ENCODE peak calls at places on chromosomes 6 and 20, in eight cellular contexts. One of them, this sample, is unnamed.

GRCh38 chr6:142874676-142875075 is 70.3 kb downstream of the HIVEP2 start:
- DNase-seq in dermis microvascular lymphatic vessel endothelial cell: no peak
- DNase-seq in NT2/D1: no peak
- DNase-seq in iris pigment epithelial cell: no peak
- DNase-seq in activated T-cell treated with anti-CD3 and anti-CD28 coated beads for 48 hours: no peak
- DNase-seq in tibial nerve: no peak
- DNase-seq in DMS153: no peak
- DNase-seq in AG09309: no peak
- DNase-seq in this sample: no peak

GRCh38 chr6:121920616-121921015 is 478.8 kb upstream of the HSF2 start:
- DNase-seq in NT2/D1: no peak
- DNase-seq in AG09309: no peak
- DNase-seq in dermis microvascular lymphatic vessel endothelial cell: no peak
- DNase-seq in DMS153: no peak
- DNase-seq in tibial nerve: no peak
- DNase-seq in activated T-cell treated with anti-CD3 and anti-CD28 coated beads for 48 hours: no peak
- DNase-seq in iris pigment epithelial cell: no peak
- DNase-seq in this sample: no peak

GRCh38 chr6:35230950-35231349 is 17.2 kb downstream of the SCUBE3 start:
- DNase-seq in NT2/D1: no peak
- DNase-seq in activated T-cell treated with anti-CD3 and anti-CD28 coated beads for 48 hours: no peak
- DNase-seq in DMS153: no peak
- DNase-seq in dermis microvascular lymphatic vessel endothelial cell: no peak
- DNase-seq in AG09309: no peak
- DNase-seq in tibial nerve: no peak
- DNase-seq in iris pigment epithelial cell: no peak
- DNase-seq in this sample: no peak

GRCh38 chr6:131989036-131989435 is 37.9 kb upstream of the CCN2 start:
- DNase-seq in DMS153: no peak
- DNase-seq in NT2/D1: no peak
- DNase-seq in iris pigment epithelial cell: no peak
- DNase-seq in dermis microvascular lymphatic vessel endothelial cell: no peak
- DNase-seq in tibial nerve: no peak
- DNase-seq in AG09309: no peak
- DNase-seq in activated T-cell treated with anti-CD3 and anti-CD28 coated beads for 48 hours: no peak
- DNase-seq in this sample: no peak

GRCh38 chr20:17624070-17624469 is 54.2 kb downstream of the DSTN start:
- DNase-seq in activated T-cell treated with anti-CD3 and anti-CD28 coated beads for 48 hours: no peak
- DNase-seq in iris pigment epithelial cell: no peak
- DNase-seq in tibial nerve: no peak
- DNase-seq in DMS153: no peak
- DNase-seq in dermis microvascular lymphatic vessel endothelial cell: no peak
- DNase-seq in AG09309: no peak
- DNase-seq in NT2/D1: no peak
- DNase-seq in this sample: no peak

GRCh38 chr20:38143238-38143645 is 21.8 kb downstream of the TGM2 start:
- DNase-seq in dermis microvascular lymphatic vessel endothelial cell: no peak
- DNase-seq in tibial nerve: no peak
- DNase-seq in DMS153: peak
- DNase-seq in AG09309: no peak
- DNase-seq in activated T-cell treated with anti-CD3 and anti-CD28 coated beads for 48 hours: no peak
- DNase-seq in NT2/D1: no peak
- DNase-seq in iris pigment epithelial cell: no peak
- DNase-seq in this sample: no peak

GRCh38 chr20:6053776-6054688 is at the start of gene LRRN4:
- DNase-seq in NT2/D1: peak
- DNase-seq in AG09309: no peak
- DNase-seq in iris pigment epithelial cell: no peak
- DNase-seq in tibial nerve: no peak
- DNase-seq in activated T-cell treated with anti-CD3 and anti-CD28 coated beads for 48 hours: no peak
- DNase-seq in dermis microvascular lymphatic vessel endothelial cell: no peak
- DNase-seq in DMS153: peak
- DNase-seq in this sample: no peak

GRCh38 chr20:32973077-32973717 is 31.0 kb downstream of the SUN5 start:
- DNase-seq in iris pigment epithelial cell: no peak
- DNase-seq in activated T-cell treated with anti-CD3 and anti-CD28 coated beads for 48 hours: no peak
- DNase-seq in AG09309: no peak
- DNase-seq in NT2/D1: no peak
- DNase-seq in DMS153: no peak
- DNase-seq in dermis microvascular lymphatic vessel endothelial cell: no peak
- DNase-seq in tibial nerve: no peak
- DNase-seq in this sample: no peak

GRCh38 chr6:163098827-163099469 is 315.6 kb upstream of the QKI start:
- DNase-seq in activated T-cell treated with anti-CD3 and anti-CD28 coated beads for 48 hours: no peak
- DNase-seq in dermis microvascular lymphatic vessel endothelial cell: no peak
- DNase-seq in NT2/D1: no peak
- DNase-seq in DMS153: no peak
- DNase-seq in iris pigment epithelial cell: no peak
- DNase-seq in tibial nerve: no peak
- DNase-seq in AG09309: no peak
- DNase-seq in this sample: no peak

GRCh38 chr6:32852844-32853540 is 512 bp downstream of the TAP1 start:
- DNase-seq in NT2/D1: no peak
- DNase-seq in dermis microvascular lymphatic vessel endothelial cell: no peak
- DNase-seq in AG09309: no peak
- DNase-seq in DMS153: no peak
- DNase-seq in iris pigment epithelial cell: peak
- DNase-seq in activated T-cell treated with anti-CD3 and anti-CD28 coated beads for 48 hours: no peak
- DNase-seq in tibial nerve: peak
- DNase-seq in this sample: no peak

GRCh38 chr20:20806121-20806820 is 93.8 kb upstream of the RALGAPA2 start:
- DNase-seq in tibial nerve: no peak
- DNase-seq in DMS153: no peak
- DNase-seq in AG09309: no peak
- DNase-seq in dermis microvascular lymphatic vessel endothelial cell: no peak
- DNase-seq in iris pigment epithelial cell: no peak
- DNase-seq in NT2/D1: no peak
- DNase-seq in activated T-cell treated with anti-CD3 and anti-CD28 coated beads for 48 hours: no peak
- DNase-seq in this sample: no peak

GRCh38 chr6:134003542-134003951 is 48.9 kb downstream of the SLC2A12 start:
- DNase-seq in dermis microvascular lymphatic vessel endothelial cell: peak
- DNase-seq in NT2/D1: no peak
- DNase-seq in iris pigment epithelial cell: no peak
- DNase-seq in activated T-cell treated with anti-CD3 and anti-CD28 coated beads for 48 hours: no peak
- DNase-seq in DMS153: peak
- DNase-seq in tibial nerve: no peak
- DNase-seq in AG09309: no peak
- DNase-seq in this sample: no peak

GRCh38 chr6:89655122-89655521 is 16.6 kb upstream of the LYRM2 start:
- DNase-seq in tibial nerve: no peak
- DNase-seq in NT2/D1: no peak
- DNase-seq in iris pigment epithelial cell: peak
- DNase-seq in activated T-cell treated with anti-CD3 and anti-CD28 coated beads for 48 hours: no peak
- DNase-seq in AG09309: no peak
- DNase-seq in dermis microvascular lymphatic vessel endothelial cell: no peak
- DNase-seq in DMS153: no peak
- DNase-seq in this sample: no peak

GRCh38 chr6:85394853-85395538 is 54.9 kb upstream of the NT5E start:
- DNase-seq in dermis microvascular lymphatic vessel endothelial cell: no peak
- DNase-seq in DMS153: no peak
- DNase-seq in activated T-cell treated with anti-CD3 and anti-CD28 coated beads for 48 hours: no peak
- DNase-seq in iris pigment epithelial cell: no peak
- DNase-seq in tibial nerve: no peak
- DNase-seq in NT2/D1: no peak
- DNase-seq in AG09309: no peak
- DNase-seq in this sample: no peak

GRCh38 chr20:23536601-23537000 is 31.7 kb downstream of the CST9L start:
- DNase-seq in DMS153: no peak
- DNase-seq in AG09309: no peak
- DNase-seq in NT2/D1: no peak
- DNase-seq in dermis microvascular lymphatic vessel endothelial cell: no peak
- DNase-seq in tibial nerve: no peak
- DNase-seq in iris pigment epithelial cell: no peak
- DNase-seq in activated T-cell treated with anti-CD3 and anti-CD28 coated beads for 48 hours: no peak
- DNase-seq in this sample: no peak

GRCh38 chr6:49541210-49541724 is 9.2 kb upstream of the C6orf141 start:
- DNase-seq in activated T-cell treated with anti-CD3 and anti-CD28 coated beads for 48 hours: no peak
- DNase-seq in tibial nerve: no peak
- DNase-seq in iris pigment epithelial cell: peak
- DNase-seq in dermis microvascular lymphatic vessel endothelial cell: no peak
- DNase-seq in DMS153: peak
- DNase-seq in AG09309: peak
- DNase-seq in NT2/D1: no peak
- DNase-seq in this sample: no peak

GRCh38 chr6:8707956-8708772 is 272.8 kb upstream of the SLC35B3 start:
- DNase-seq in dermis microvascular lymphatic vessel endothelial cell: peak
- DNase-seq in AG09309: peak
- DNase-seq in NT2/D1: no peak
- DNase-seq in tibial nerve: no peak
- DNase-seq in iris pigment epithelial cell: peak
- DNase-seq in DMS153: peak
- DNase-seq in activated T-cell treated with anti-CD3 and anti-CD28 coated beads for 48 hours: no peak
- DNase-seq in this sample: no peak

GRCh38 chr6:43291708-43292107 is 6.4 kb upstream of the SLC22A7 start:
- DNase-seq in dermis microvascular lymphatic vessel endothelial cell: no peak
- DNase-seq in NT2/D1: no peak
- DNase-seq in DMS153: no peak
- DNase-seq in iris pigment epithelial cell: no peak
- DNase-seq in activated T-cell treated with anti-CD3 and anti-CD28 coated beads for 48 hours: no peak
- DNase-seq in AG09309: no peak
- DNase-seq in tibial nerve: no peak
- DNase-seq in this sample: no peak

GRCh38 chr20:38270869-38271608 is 10.5 kb upstream of the KIAA1755 start:
- DNase-seq in activated T-cell treated with anti-CD3 and anti-CD28 coated beads for 48 hours: no peak
- DNase-seq in AG09309: peak
- DNase-seq in tibial nerve: peak
- DNase-seq in iris pigment epithelial cell: peak
- DNase-seq in DMS153: no peak
- DNase-seq in NT2/D1: no peak
- DNase-seq in dermis microvascular lymphatic vessel endothelial cell: no peak
- DNase-seq in this sample: no peak